ENCODE peak calls at places on chromosomes 12 and 14, in four cellular contexts. X, V, U and D are unnamed samples.

GRCh38 chr12:115421796-115422709 is 738.1 kb upstream of the TBX3 start:
- DNase-seq in X (no peak), V (no peak), U (no peak), D (no peak)

GRCh38 chr12:52241205-52241842 is 8.3 kb downstream of the KRT7 start:
- DNase-seq in X (no peak), V (no peak), U (no peak), D (no peak)

GRCh38 chr14:104545151-104545931 is 34.2 kb upstream of the C14orf180 start:
- DNase-seq in X (no peak), V (no peak), U (no peak), D (no peak)

GRCh38 chr12:52209321-52209720 is 17.5 kb upstream of the KRT80 start:
- DNase-seq in X (no peak), V (no peak), U (no peak), D (no peak)

GRCh38 chr14:36600431-36600830 is 18.0 kb upstream of the NKX2-8 start:
- DNase-seq in X (no peak), V (no peak), U (no peak), D (no peak)

GRCh38 chr14:71497645-71498086 is 434.6 kb upstream of the RGS6 start:
- DNase-seq in X (no peak), V (no peak), U (no peak), D (peak; percentile 45)

GRCh38 chr12:102347761-102348160 is 132.6 kb downstream of the IGF1 start:
- DNase-seq in X (no peak), V (no peak), U (no peak), D (no peak)

GRCh38 chr12:6201199-6201608 is 1.0 kb downstream of the CD9 start:
- DNase-seq in X (no peak), V (no peak), U (no peak), D (no peak)

GRCh38 chr12:43255642-43256041 is 296.4 kb downstream of the ADAMTS20 start:
- DNase-seq in X (no peak), V (no peak), U (no peak), D (no peak)

GRCh38 chr12:43058616-43059015 is 469.1 kb upstream of the PRICKLE1 start:
- DNase-seq in X (no peak), V (no peak), U (no peak), D (no peak)

GRCh38 chr12:57173683-57174082 is 26.3 kb upstream of the LRP1-AS start:
- DNase-seq in X (no peak), V (no peak), U (no peak), D (no peak)

GRCh38 chr12:94753071-94753779 is 102.9 kb upstream of the TMCC3 start:
- DNase-seq in X (no peak), V (no peak), U (no peak), D (no peak)

GRCh38 chr12:10243803-10244520 is 31.3 kb downstream of the GABARAPL1 start:
- DNase-seq in X (no peak), V (no peak), U (no peak), D (no peak)

GRCh38 chr12:85740190-85740589 is 96.0 kb downstream of the RASSF9 start:
- DNase-seq in X (no peak), V (no peak), U (no peak), D (no peak)

GRCh38 chr12:93191956-93192355 is 185.8 kb upstream of the NUDT4 start:
- DNase-seq in X (no peak), V (no peak), U (no peak), D (no peak)

GRCh38 chr14:41785696-41786095 is 179.0 kb downstream of the LRFN5 start:
- DNase-seq in X (no peak), V (no peak), U (no peak), D (no peak)

GRCh38 chr12:67621112-67621511 is 27.4 kb upstream of the DYRK2 start:
- DNase-seq in X (no peak), V (no peak), U (no peak), D (no peak)

GRCh38 chr12:64088431-64089349 is 133.4 kb downstream of the KICS2 start:
- DNase-seq in X (no peak), V (no peak), U (peak; percentile 3), D (no peak)

GRCh38 chr12:130540376-130540775 is 175.7 kb downstream of the RIMBP2 start:
- DNase-seq in X (no peak), V (no peak), U (no peak), D (no peak)

GRCh38 chr14:21233457-21234076 is 35.7 kb downstream of the HNRNPC start:
- DNase-seq in X (no peak), V (no peak), U (no peak), D (no peak)

GRCh38 chr12:66636771-66637170 is 42.1 kb downstream of the GRIP1 start:
- DNase-seq in X (no peak), V (no peak), U (no peak), D (no peak)

GRCh38 chr12:109581856-109582255 is 8.3 kb downstream of the MVK start:
- DNase-seq in X (no peak), V (no peak), U (no peak), D (no peak)

GRCh38 chr12:11171953-11172675 is 1.1 kb downstream of the SMIM10L1 start:
- DNase-seq in X (no peak), V (no peak), U (no peak), D (no peak)

GRCh38 chr12:92506460-92506859 is 196.3 kb upstream of the PLEKHG7 start:
- DNase-seq in X (no peak), V (no peak), U (no peak), D (no peak)

GRCh38 chr12:131608740-131609665 is 101.9 kb upstream of the SFSWAP start:
- DNase-seq in X (peak; percentile 61), V (peak; percentile 40), U (peak; percentile 73), D (peak; percentile 47)

GRCh38 chr14:81206115-81206514 is 14.6 kb downstream of the GTF2A1 start:
- DNase-seq in X (no peak), V (no peak), U (no peak), D (no peak)

GRCh38 chr12:98725481-98726247 is 80.6 kb downstream of the APAF1 start:
- DNase-seq in X (peak; percentile 30), V (no peak), U (peak; percentile 35), D (no peak)

GRCh38 chr12:113726254-113726819 is 239.8 kb downstream of the RBM19 start:
- DNase-seq in X (no peak), V (no peak), U (no peak), D (no peak)

GRCh38 chr14:52609445-52610044 is 56.9 kb downstream of the GPR137C start:
- DNase-seq in X (no peak), V (no peak), U (no peak), D (no peak)

GRCh38 chr14:103857256-103857655 is 9.9 kb upstream of the PPP1R13B start:
- DNase-seq in X (no peak), V (no peak), U (no peak), D (no peak)

GRCh38 chr12:75103822-75104221 is 105.8 kb downstream of the KCNC2 start:
- DNase-seq in X (no peak), V (no peak), U (no peak), D (no peak)

GRCh38 chr14:103607822-103608221 is 21.2 kb upstream of the KLC1 start:
- DNase-seq in X (no peak), V (no peak), U (no peak), D (no peak)

GRCh38 chr14:23544511-23545447 is 6.8 kb downstream of the ZFHX2 start:
- DNase-seq in X (no peak), V (no peak), U (no peak), D (no peak)

GRCh38 chr12:100565987-100566545 is 7.4 kb upstream of the GAS2L3 start:
- DNase-seq in X (no peak), V (no peak), U (no peak), D (no peak)

GRCh38 chr12:110744176-110744575 is 1.5 kb upstream of the PPP1CC start:
- DNase-seq in X (no peak), V (no peak), U (no peak), D (no peak)

GRCh38 chr12:108649668-108650067 is 16.0 kb upstream of the SELPLG start:
- DNase-seq in X (no peak), V (no peak), U (no peak), D (no peak)

GRCh38 chr14:32985881-32986280 is 47.2 kb downstream of the NPAS3 start:
- DNase-seq in X (no peak), V (no peak), U (no peak), D (no peak)

GRCh38 chr14:24785698-24786097 is 151.7 kb upstream of the GZMB start:
- DNase-seq in X (no peak), V (no peak), U (no peak), D (no peak)